ENCODE peak calls at places on chromosomes 7 and 10, in four cellular contexts. One of them, this sample, is unnamed.

GRCh38 chr7:33836797-33837355 is 68.5 kb upstream of the BMPER start:
- DNase-seq in HepG2: no peak
- DNase-seq in K562: peak
- DNase-seq in Panc1: no peak
- DNase-seq in this sample: peak

GRCh38 chr7:149720372-149721083 is 52.9 kb downstream of the ZNF467 start:
- DNase-seq in Panc1: no peak
- DNase-seq in K562: no peak
- DNase-seq in HepG2: peak
- DNase-seq in this sample: no peak

GRCh38 chr10:42488416-42488815 is 150.0 kb downstream of the ZNF33B start:
- DNase-seq in Panc1: no peak
- DNase-seq in K562: no peak
- DNase-seq in HepG2: no peak
- DNase-seq in this sample: no peak

GRCh38 chr10:43824934-43825333 is 176.3 kb upstream of the ZNF32 start:
- DNase-seq in Panc1: no peak
- DNase-seq in HepG2: peak
- DNase-seq in K562: no peak
- DNase-seq in this sample: no peak

GRCh38 chr7:140983802-140984201 is 30.9 kb downstream of the MRPS33 start:
- DNase-seq in HepG2: no peak
- DNase-seq in K562: peak
- DNase-seq in Panc1: no peak
- DNase-seq in this sample: peak

GRCh38 chr7:99365318-99366141 is 9.0 kb upstream of the ARPC1B start:
- DNase-seq in K562: peak
- DNase-seq in Panc1: no peak
- DNase-seq in HepG2: peak
- DNase-seq in this sample: no peak

GRCh38 chr7:119046068-119046467 is 821.6 kb downstream of the ANKRD7 start:
- DNase-seq in K562: no peak
- DNase-seq in HepG2: no peak
- DNase-seq in Panc1: no peak
- DNase-seq in this sample: no peak

GRCh38 chr7:108463613-108464012 is 7.4 kb upstream of the NRCAM start:
- DNase-seq in Panc1: no peak
- DNase-seq in K562: no peak
- DNase-seq in HepG2: no peak
- DNase-seq in this sample: no peak

GRCh38 chr10:127976701-127977367 is 69.9 kb downstream of the PTPRE start:
- DNase-seq in HepG2: no peak
- DNase-seq in Panc1: no peak
- DNase-seq in K562: no peak
- DNase-seq in this sample: no peak

GRCh38 chr7:76300210-76300731 is 2.2 kb upstream of the HSPB1 start:
- DNase-seq in HepG2: peak
- DNase-seq in Panc1: peak
- DNase-seq in K562: no peak
- DNase-seq in this sample: peak

GRCh38 chr10:33304553-33304952 is 29.9 kb downstream of the NRP1 start:
- DNase-seq in K562: no peak
- DNase-seq in Panc1: no peak
- DNase-seq in HepG2: no peak
- DNase-seq in this sample: no peak

GRCh38 chr7:66847879-66848810 is 72.9 kb upstream of the TMEM248 start:
- DNase-seq in K562: no peak
- DNase-seq in Panc1: no peak
- DNase-seq in HepG2: peak
- DNase-seq in this sample: no peak

GRCh38 chr10:86970152-86970886 is 2.0 kb downstream of the ADIRF start:
- DNase-seq in Panc1: no peak
- DNase-seq in HepG2: no peak
- DNase-seq in K562: no peak
- DNase-seq in this sample: peak

GRCh38 chr10:130127612-130128607 is 8.3 kb upstream of the GLRX3 start:
- DNase-seq in Panc1: peak
- DNase-seq in HepG2: peak
- DNase-seq in K562: peak
- DNase-seq in this sample: no peak

GRCh38 chr7:88306590-88307048 is at the start of gene STEAP4:
- DNase-seq in K562: no peak
- DNase-seq in HepG2: no peak
- DNase-seq in Panc1: no peak
- DNase-seq in this sample: peak

GRCh38 chr10:80324086-80324485 is 32.5 kb downstream of the DYDC1 start:
- DNase-seq in K562: no peak
- DNase-seq in HepG2: no peak
- DNase-seq in Panc1: no peak
- DNase-seq in this sample: no peak

GRCh38 chr7:97018126-97018601 is 6.5 kb downstream of the DLX5 start:
- DNase-seq in HepG2: no peak
- DNase-seq in K562: no peak
- DNase-seq in Panc1: no peak
- DNase-seq in this sample: no peak
- H3K4me3 ChIP-seq in HepG2: no peak
- H3K4me3 ChIP-seq in K562: no peak
- H3K4me3 ChIP-seq in Panc1: no peak
- H3K4me3 ChIP-seq in this sample: no peak

GRCh38 chr7:143205560-143206293 is 16.1 kb upstream of the TAS2R40 start:
- DNase-seq in Panc1: no peak
- DNase-seq in HepG2: no peak
- DNase-seq in K562: no peak
- DNase-seq in this sample: no peak
- TF ChIP-seq TCF7L2 in Panc1: no peak
- TF ChIP-seq TCF7L2 in HepG2: no peak
- TF ChIP-seq TCF7L2 in K562: no peak
- TF ChIP-seq TCF7L2 in this sample: no peak

DNA sequence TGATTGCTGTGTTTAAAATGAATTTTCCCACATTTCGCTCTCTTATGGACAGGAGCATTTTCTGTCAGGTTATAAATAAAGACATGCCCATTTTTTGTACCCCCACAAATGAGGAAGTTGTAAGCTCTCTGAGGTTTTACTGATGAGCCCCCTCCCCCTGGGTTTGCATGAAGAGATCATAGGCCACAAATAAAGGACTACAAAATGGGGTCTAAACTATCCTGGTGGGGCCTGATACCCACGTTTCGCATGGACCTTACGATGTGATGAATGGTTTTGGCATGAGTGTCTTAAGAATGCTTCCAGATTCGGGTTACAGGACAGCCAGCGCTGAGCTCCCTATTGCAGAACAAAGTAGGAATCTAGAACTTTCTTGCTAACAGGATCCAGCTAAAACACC is 5.8 kb downstream of the IKZF1 start:
- DNase-seq in HepG2: no peak
- DNase-seq in K562: no peak
- DNase-seq in Panc1: no peak
- DNase-seq in this sample: no peak
- H3K4me3 ChIP-seq in HepG2: no peak
- H3K4me3 ChIP-seq in K562: peak
- H3K4me3 ChIP-seq in Panc1: no peak
- H3K4me3 ChIP-seq in this sample: no peak

GRCh38 chr7:72069263-72069662 is 342.9 kb downstream of the CALN1 start:
- DNase-seq in HepG2: no peak
- DNase-seq in K562: no peak
- DNase-seq in Panc1: no peak
- DNase-seq in this sample: no peak
- TF ChIP-seq TCF7L2 in HepG2: no peak
- TF ChIP-seq TCF7L2 in K562: no peak
- TF ChIP-seq TCF7L2 in Panc1: no peak
- TF ChIP-seq TCF7L2 in this sample: no peak

GRCh38 chr10:13957856-13958255 is 371.1 kb downstream of the PRPF18 start:
- DNase-seq in HepG2: no peak
- DNase-seq in Panc1: no peak
- DNase-seq in K562: no peak
- DNase-seq in this sample: no peak

GRCh38 chr10:13959443-13960359 is 371.0 kb downstream of the FRMD4A start:
- DNase-seq in HepG2: no peak
- DNase-seq in Panc1: no peak
- DNase-seq in K562: no peak
- DNase-seq in this sample: no peak

GRCh38 chr10:13961096-13961495 is 369.6 kb downstream of the FRMD4A start:
- DNase-seq in K562: no peak
- DNase-seq in Panc1: no peak
- DNase-seq in HepG2: no peak
- DNase-seq in this sample: no peak

GRCh38 chr10:13960603-13961002 is 370.1 kb downstream of the FRMD4A start:
- DNase-seq in K562: peak
- DNase-seq in HepG2: no peak
- DNase-seq in Panc1: no peak
- DNase-seq in this sample: no peak

GRCh38 chr10:13961853-13962252 is 368.9 kb downstream of the FRMD4A start:
- DNase-seq in HepG2: no peak
- DNase-seq in Panc1: no peak
- DNase-seq in K562: no peak
- DNase-seq in this sample: no peak
- H3K4me3 ChIP-seq in HepG2: no peak
- H3K4me3 ChIP-seq in Panc1: no peak
- H3K4me3 ChIP-seq in K562: no peak
- H3K4me3 ChIP-seq in this sample: no peak

GRCh38 chr7:97026705-97027426 is 2.2 kb upstream of the DLX5 start:
- DNase-seq in K562: no peak
- DNase-seq in HepG2: no peak
- DNase-seq in Panc1: no peak
- DNase-seq in this sample: no peak
- TF ChIP-seq TCF7L2 in K562: no peak
- TF ChIP-seq TCF7L2 in HepG2: no peak
- TF ChIP-seq TCF7L2 in Panc1: no peak
- TF ChIP-seq TCF7L2 in this sample: no peak

DNA sequence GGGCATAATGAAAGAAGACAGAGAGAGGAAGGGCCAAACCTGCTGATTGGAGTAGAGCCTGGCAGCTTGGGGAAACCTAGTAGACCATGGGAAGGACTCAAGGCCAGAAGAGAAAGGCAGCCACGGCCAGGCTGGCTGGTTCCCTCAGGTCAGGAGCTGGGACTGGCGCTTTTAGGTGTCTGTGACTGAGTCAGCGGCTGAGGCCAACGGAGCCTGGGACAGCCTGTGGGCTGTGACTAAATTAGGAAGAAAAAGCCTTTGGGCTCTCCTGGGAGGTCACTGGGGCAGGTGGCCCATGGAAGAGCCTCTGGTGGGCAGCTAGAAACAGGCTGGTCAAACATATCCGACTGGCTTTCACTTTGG is 108.9 kb upstream of the PDCD4 start:
- DNase-seq in K562: no peak
- DNase-seq in HepG2: no peak
- DNase-seq in Panc1: no peak
- DNase-seq in this sample: no peak
- H3K4me3 ChIP-seq in K562: no peak
- H3K4me3 ChIP-seq in HepG2: no peak
- H3K4me3 ChIP-seq in Panc1: no peak
- H3K4me3 ChIP-seq in this sample: no peak

GRCh38 chr10:15794569-15794968 is 65.7 kb downstream of the MINDY3 start:
- DNase-seq in K562: no peak
- DNase-seq in Panc1: no peak
- DNase-seq in HepG2: no peak
- DNase-seq in this sample: no peak
- TF ChIP-seq TCF7L2 in K562: no peak
- TF ChIP-seq TCF7L2 in Panc1: no peak
- TF ChIP-seq TCF7L2 in HepG2: no peak
- TF ChIP-seq TCF7L2 in this sample: no peak

GRCh38 chr7:2487586-2488271 is 11.5 kb upstream of the GRIFIN start:
- DNase-seq in K562: no peak
- DNase-seq in HepG2: no peak
- DNase-seq in Panc1: no peak
- DNase-seq in this sample: no peak
- H3K4me3 ChIP-seq in K562: no peak
- H3K4me3 ChIP-seq in HepG2: no peak
- H3K4me3 ChIP-seq in Panc1: no peak
- H3K4me3 ChIP-seq in this sample: no peak

This sample was measured in HCT116.